ENCODE peak calls at places on chromosomes 11 and 22, in four cellular contexts. One of them, this sample, is unnamed.

GRCh38 chr11:87604350-87604749 is 566.6 kb downstream of the TMEM135 start:
- DNase-seq in naive thymus-derived CD4-positive, alpha-beta T cell: no peak
- DNase-seq in GM19239: no peak
- DNase-seq in T-helper 17 cell: no peak
- DNase-seq in this sample: no peak

GRCh38 chr11:134947556-134947955 is 535.5 kb upstream of the B3GAT1 start:
- DNase-seq in naive thymus-derived CD4-positive, alpha-beta T cell: no peak
- DNase-seq in GM19239: no peak
- DNase-seq in T-helper 17 cell: no peak
- DNase-seq in this sample: no peak

GRCh38 chr22:25081409-25081824 is 118.2 kb upstream of the CRYBB3 start:
- DNase-seq in naive thymus-derived CD4-positive, alpha-beta T cell: no peak
- DNase-seq in GM19239: peak
- DNase-seq in T-helper 17 cell: no peak
- DNase-seq in this sample: peak

GRCh38 chr22:38842512-38843200 is 1.2 kb downstream of the NPTXR start:
- DNase-seq in naive thymus-derived CD4-positive, alpha-beta T cell: no peak
- DNase-seq in GM19239: no peak
- DNase-seq in T-helper 17 cell: no peak
- DNase-seq in this sample: no peak

GRCh38 chr11:115215694-115216615 is 288.3 kb downstream of the CADM1 start:
- DNase-seq in naive thymus-derived CD4-positive, alpha-beta T cell: no peak
- DNase-seq in GM19239: no peak
- DNase-seq in T-helper 17 cell: no peak
- DNase-seq in this sample: no peak

GRCh38 chr11:29937526-29937925 is 79.3 kb downstream of the KCNA4 start:
- DNase-seq in naive thymus-derived CD4-positive, alpha-beta T cell: no peak
- DNase-seq in GM19239: no peak
- DNase-seq in T-helper 17 cell: no peak
- DNase-seq in this sample: no peak

GRCh38 chr11:111815489-111815888 is 49.3 kb upstream of the PPP2R1B start:
- DNase-seq in naive thymus-derived CD4-positive, alpha-beta T cell: no peak
- DNase-seq in GM19239: no peak
- DNase-seq in T-helper 17 cell: no peak
- DNase-seq in this sample: no peak

GRCh38 chr11:126115253-126115540 is 52.5 kb upstream of the CDON start:
- DNase-seq in naive thymus-derived CD4-positive, alpha-beta T cell: no peak
- DNase-seq in GM19239: no peak
- DNase-seq in T-helper 17 cell: no peak
- DNase-seq in this sample: no peak

GRCh38 chr11:29173660-29174062 is 843.2 kb downstream of the KCNA4 start:
- DNase-seq in naive thymus-derived CD4-positive, alpha-beta T cell: no peak
- DNase-seq in GM19239: no peak
- DNase-seq in T-helper 17 cell: no peak
- DNase-seq in this sample: no peak

GRCh38 chr11:79236541-79236971 is 204.3 kb downstream of the TENM4 start:
- DNase-seq in naive thymus-derived CD4-positive, alpha-beta T cell: no peak
- DNase-seq in GM19239: no peak
- DNase-seq in T-helper 17 cell: no peak
- DNase-seq in this sample: no peak

This sample was measured in GDM1.